ENCODE peak calls at places on chromosomes 11 and 22, in seven cellular contexts. Y, J, I, L, X, W and Z are unnamed samples.

GRCh38 chr11:129323896-129324522 is 51.6 kb upstream of the BARX2 start:
- DNase-seq in I (no peak), Y (no peak), X (no peak), L (no peak), W (peak), J (no peak), Z (peak)

GRCh38 chr11:130407978-130408377 is 20.4 kb downstream of the ADAMTS8 start:
- DNase-seq in X (no peak), I (no peak), J (peak), Y (no peak), L (no peak), W (no peak), Z (peak)

GRCh38 chr11:18669211-18669593 is 29.4 kb upstream of the TMEM86A start:
- DNase-seq in J (peak), I (no peak), L (no peak), X (no peak), W (no peak), Y (no peak), Z (no peak)

GRCh38 chr11:61626580-61627380 is 45.9 kb upstream of the SYT7 start:
- DNase-seq in I (no peak), X (no peak), W (peak), Y (no peak), J (no peak), L (no peak), Z (peak)

GRCh38 chr11:8202428-8203160 is 33.8 kb upstream of the RIC3 start:
- DNase-seq in L (no peak), I (no peak), Y (no peak), X (no peak), J (no peak), W (no peak), Z (no peak)

GRCh38 chr22:44003016-44003775 is 20.9 kb upstream of the PARVB start:
- DNase-seq in J (no peak), I (no peak), L (no peak), X (no peak), W (no peak), Y (no peak), Z (no peak)

GRCh38 chr22:19554834-19555404 is 30.7 kb upstream of the CLDN5 start:
- DNase-seq in L (peak), W (peak), Y (no peak), X (peak), I (peak), J (peak), Z (peak)

GRCh38 chr11:120133216-120134105 is 4.5 kb downstream of the TRIM29 start:
- DNase-seq in Y (no peak), I (no peak), J (no peak), L (no peak), W (no peak), X (peak), Z (no peak)

GRCh38 chr22:47067331-47067890 is 305.0 kb downstream of the TBC1D22A start:
- DNase-seq in I (no peak), W (no peak), J (no peak), X (no peak), Y (no peak), L (no peak), Z (no peak)

GRCh38 chr11:848988-849824 is 6.6 kb downstream of the TSPAN4 start:
- DNase-seq in W (no peak), L (no peak), Y (no peak), J (no peak), X (peak), I (no peak), Z (no peak)

GRCh38 chr11:133955091-133955846 is 1.5 kb downstream of the IGSF9B start:
- DNase-seq in L (no peak), Y (no peak), I (no peak), X (peak), W (no peak), J (no peak), Z (no peak)

GRCh38 chr11:67611704-67612587 is 5.2 kb downstream of the NDUFV1 start:
- DNase-seq in X (no peak), W (no peak), Y (no peak), L (no peak), I (no peak), J (no peak), Z (no peak)

GRCh38 chr11:20158597-20159257 is 1.5 kb downstream of the DBX1 start:
- DNase-seq in L (peak), I (no peak), Y (no peak), J (no peak), X (peak), W (peak), Z (peak)

GRCh38 chr11:46555269-46556054 is 38.4 kb downstream of the AMBRA1 start:
- DNase-seq in L (no peak), X (no peak), W (no peak), I (no peak), Y (peak), J (no peak), Z (no peak)

DNA sequence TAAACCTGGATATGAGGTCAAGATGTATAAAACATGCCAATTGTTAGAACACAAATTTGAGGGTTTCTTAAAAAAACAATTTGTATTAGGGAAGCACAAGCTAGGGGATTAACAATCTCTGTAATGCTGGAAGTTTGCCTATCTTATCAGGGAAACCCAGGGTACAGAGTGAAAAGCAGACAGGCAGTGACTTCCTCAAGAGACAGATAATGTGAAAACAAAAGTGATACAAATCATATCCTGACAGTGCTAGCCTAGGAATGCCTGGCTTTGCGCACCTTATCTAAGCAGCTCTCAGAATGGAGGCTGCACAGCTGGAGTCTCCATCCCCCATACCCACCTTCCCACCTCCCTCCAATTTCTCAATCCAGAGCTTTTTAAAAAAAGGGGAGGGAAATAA is 22.5 kb upstream of the RBX1 start:
- DNase-seq in I (no peak), W (no peak), X (peak), L (no peak), J (no peak), Y (no peak), Z (no peak)
- TF ChIP-seq RAD21 in I (no peak), W (no peak), X (no peak), L (no peak), J (no peak), Y (no peak), Z (no peak)

DNA sequence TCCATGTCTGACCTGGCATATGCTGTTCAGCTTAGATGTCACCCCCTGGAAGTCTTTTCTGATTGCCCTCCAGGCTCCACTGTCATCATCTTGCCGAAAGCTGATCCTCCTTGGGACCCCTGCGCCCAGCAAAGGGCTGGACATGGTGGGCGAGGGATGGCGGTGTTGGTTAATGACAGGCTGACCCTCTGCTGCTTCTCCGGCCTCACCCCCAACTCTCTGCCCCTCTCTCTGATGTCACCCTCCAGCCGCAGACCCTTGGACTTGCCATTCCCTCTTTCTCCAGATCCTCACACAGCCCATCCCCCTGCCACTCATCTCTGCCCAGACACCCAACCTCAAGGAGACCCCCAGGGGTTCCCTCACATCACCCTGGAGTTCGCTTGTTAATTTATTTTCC is 2.3 kb downstream of the EHBP1L1 start:
- DNase-seq in J (no peak), W (no peak), X (no peak), Y (no peak), I (no peak), L (no peak), Z (no peak)
- H3K9ac ChIP-seq in J (peak), W (no peak), X (peak), Y (peak), I (no peak), L (peak), Z (peak)

DNA sequence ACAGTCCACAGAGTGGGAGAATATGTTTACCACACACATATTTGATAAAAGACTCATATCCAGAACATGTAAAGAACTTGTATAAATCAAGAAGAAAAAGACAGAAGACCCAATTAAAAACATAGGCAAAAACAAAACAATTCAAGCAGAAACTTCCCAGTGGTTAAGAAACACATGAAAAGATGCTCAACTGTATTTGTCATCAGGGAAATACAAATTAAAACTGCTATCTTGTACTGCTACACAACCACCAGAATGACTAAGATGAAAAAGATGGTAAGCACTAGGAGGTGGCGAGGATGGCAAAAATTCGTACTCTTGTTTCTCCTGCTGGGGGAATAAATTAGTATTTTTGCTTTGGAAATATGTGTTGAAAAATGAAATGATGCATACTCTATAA is 192.3 kb upstream of the C11orf87 start:
- DNase-seq in J (no peak), Y (no peak), W (no peak), L (no peak), X (no peak), I (no peak), Z (no peak)
- TF ChIP-seq RAD21 in J (no peak), Y (no peak), W (no peak), L (no peak), X (no peak), I (no peak), Z (no peak)

GRCh38 chr11:26749927-26750326 is 28.1 kb upstream of the SLC5A12 start:
- DNase-seq in J (no peak), Y (no peak), I (no peak), L (no peak), W (no peak), X (no peak), Z (no peak)

DNA sequence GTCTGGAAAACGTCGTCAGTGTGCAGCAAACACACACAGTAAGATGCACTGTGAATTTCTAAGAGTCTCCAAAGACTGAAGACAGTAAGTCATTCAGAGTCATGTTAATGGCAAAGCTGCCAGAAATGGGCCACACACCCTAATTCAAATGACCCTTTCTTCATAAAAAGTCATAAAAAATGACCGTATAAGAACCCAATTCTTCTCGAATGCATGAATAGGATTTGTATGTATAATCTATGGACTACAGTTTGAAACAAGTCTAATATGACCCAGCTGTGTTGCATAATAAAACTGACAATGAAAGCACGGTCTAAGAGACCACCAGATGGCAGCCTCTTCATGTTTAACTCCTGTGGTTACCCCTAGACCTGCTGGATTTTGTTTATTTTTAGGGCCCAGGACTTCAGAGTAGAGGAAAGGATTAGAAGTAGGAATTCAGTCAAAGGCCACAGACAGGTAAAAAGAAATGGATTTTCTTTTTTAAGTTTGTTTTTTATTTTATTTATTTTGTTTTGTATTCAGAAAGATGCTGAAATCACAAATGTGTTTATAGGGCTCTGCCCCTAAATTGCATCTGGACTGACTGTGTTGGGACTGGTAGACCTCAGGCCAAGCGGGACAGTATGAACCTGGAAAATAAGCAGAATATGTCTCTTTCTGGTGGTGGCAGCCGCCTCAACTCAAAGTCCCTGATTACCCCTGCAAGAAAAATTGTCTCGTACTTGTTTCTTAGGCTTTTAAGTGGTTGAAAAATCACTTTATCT is 32.1 kb upstream of the SLC5A12 start:
- DNase-seq in Y (no peak), L (peak), I (no peak), W (peak), X (peak), J (peak), Z (peak)
- H3K9ac ChIP-seq in Y (no peak), L (no peak), I (no peak), W (no peak), X (no peak), J (no peak), Z (no peak)

DNA sequence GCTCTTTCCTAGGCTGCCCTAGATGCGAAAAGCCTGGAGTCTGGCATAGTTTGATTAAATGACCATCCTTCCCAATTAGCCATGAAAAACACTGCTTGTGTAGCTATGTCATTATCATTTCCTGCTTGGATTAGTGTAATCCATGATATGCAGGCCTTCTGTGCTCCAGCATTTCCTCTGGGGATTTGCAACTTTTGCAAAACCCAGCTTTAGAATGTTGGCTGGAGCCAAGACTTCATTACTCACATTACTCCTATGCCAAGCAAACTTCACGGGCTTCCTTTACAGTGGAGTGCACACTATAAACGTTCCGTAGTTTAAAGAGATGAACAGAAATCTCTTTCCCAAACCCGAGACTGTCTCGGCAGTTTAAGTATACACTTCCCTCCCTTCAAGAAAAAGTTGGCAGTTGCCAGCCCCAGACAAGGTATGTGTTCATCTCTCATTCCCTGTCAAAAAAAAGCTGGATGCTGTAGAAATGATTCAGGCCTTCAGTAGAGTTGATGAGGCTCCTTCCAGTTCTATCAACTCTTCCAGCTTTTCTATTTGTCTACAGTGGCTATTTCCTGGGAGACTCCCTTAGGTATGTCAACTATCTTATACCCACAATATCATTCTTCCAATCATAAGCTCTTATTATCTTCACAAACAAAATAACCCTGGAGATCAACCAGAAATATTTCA is 180.0 kb downstream of the MAML2 start:
- DNase-seq in L (no peak), X (no peak), W (no peak), J (no peak), I (no peak), Y (no peak), Z (peak)
- TF ChIP-seq RAD21 in L (no peak), X (no peak), W (no peak), J (no peak), I (no peak), Y (no peak), Z (no peak)

GRCh38 chr22:33300165-33300564 is 242.0 kb upstream of the SYN3 start:
- DNase-seq in I (no peak), X (no peak), L (no peak), Y (peak), W (no peak), J (no peak), Z (no peak)
- H3K9ac ChIP-seq in I (no peak), X (no peak), L (no peak), Y (peak), W (no peak), J (no peak), Z (no peak)